ENCODE peak calls at places on chromosomes 4 and X, in five cellular contexts. T, H, K, V and C are unnamed samples.

GRCh38 chr4:6688879-6689505 is 4.7 kb upstream of the S100P start:
- DNase-seq in H (peak), V (no peak), K (peak), T (no peak), C (no peak)

GRCh38 chr4:143768007-143768591 is 67.6 kb upstream of the FREM3 start:
- DNase-seq in H (peak), V (no peak), T (no peak), K (no peak), C (no peak)

GRCh38 chr4:6465985-6466384 is 6.4 kb downstream of the PPP2R2C start:
- DNase-seq in T (no peak), H (no peak), K (no peak), V (no peak), C (no peak)

GRCh38 chr4:38368612-38369011 is 295.4 kb upstream of the KLF3 start:
- DNase-seq in V (no peak), T (no peak), H (peak), K (peak), C (no peak)

GRCh38 chr4:89929425-89930272 is 35.0 kb downstream of the MMRN1 start:
- DNase-seq in T (no peak), K (no peak), V (no peak), H (no peak), C (no peak)

GRCh38 chr4:39044364-39044946 is 12.2 kb upstream of the TMEM156 start:
- DNase-seq in T (peak), H (peak), V (peak), K (peak), C (peak)

GRCh38 chrX:44570524-44570923 is 27.9 kb upstream of the FUNDC1 start:
- DNase-seq in K (peak), V (no peak), H (peak), T (no peak), C (no peak)

GRCh38 chr4:121680571-121680970 is 16.2 kb downstream of the ANXA5 start:
- DNase-seq in K (no peak), H (no peak), T (no peak), V (no peak), C (no peak)

GRCh38 chrX:27309406-27309805 is 153.7 kb downstream of the PPP4R3C start:
- DNase-seq in H (no peak), V (no peak), T (no peak), K (no peak), C (no peak)

GRCh38 chrX:40644821-40645358 is 2.5 kb downstream of the CXorf38 start:
- DNase-seq in K (peak), H (peak), T (peak), V (no peak), C (peak)

GRCh38 chrX:150240643-150240970 is 122.5 kb upstream of the MAMLD1 start:
- DNase-seq in K (no peak), H (no peak), V (no peak), T (no peak), C (no peak)

GRCh38 chr4:174152717-174153466 is 130.6 kb downstream of the FBXO8 start:
- DNase-seq in H (no peak), K (no peak), V (no peak), T (no peak), C (no peak)

GRCh38 chrX:19735244-19735643 is 152.2 kb downstream of the SH3KBP1 start:
- DNase-seq in V (no peak), T (no peak), H (no peak), K (no peak), C (no peak)

GRCh38 chr4:182400754-182401153 is 157.6 kb downstream of the TENM3 start:
- DNase-seq in T (no peak), H (no peak), V (no peak), K (no peak), C (no peak)

GRCh38 chr4:11698846-11699590 is 270.3 kb upstream of the HS3ST1 start:
- DNase-seq in V (no peak), H (no peak), T (no peak), K (peak), C (no peak)

GRCh38 chr4:106851686-106852085 is 184.4 kb downstream of the DKK2 start:
- DNase-seq in V (no peak), T (no peak), H (no peak), K (no peak), C (no peak)

GRCh38 chr4:25013756-25014737 is 16.7 kb downstream of the LGI2 start:
- DNase-seq in K (no peak), V (no peak), H (no peak), T (no peak), C (no peak)

GRCh38 chrX:54891573-54891972 is 29.1 kb upstream of the TRO start:
- DNase-seq in V (no peak), K (peak), H (peak), T (no peak), C (no peak)

GRCh38 chr4:183658362-183659028 is 490 bp downstream of the RWDD4 start:
- DNase-seq in H (peak), T (no peak), V (peak), K (peak), C (peak)

GRCh38 chr4:3836802-3837601 is 70.8 kb downstream of the ADRA2C start:
- DNase-seq in V (no peak), K (no peak), H (peak), T (no peak), C (no peak)

GRCh38 chrX:123648028-123648810 is 84.6 kb downstream of the THOC2 start:
- DNase-seq in V (no peak), K (peak), T (peak), H (peak), C (no peak)

GRCh38 chrX:69234624-69235023 is 69.4 kb upstream of the PJA1 start:
- DNase-seq in H (no peak), T (no peak), V (no peak), K (no peak), C (no peak)

GRCh38 chr4:145828802-145829485 is 109.7 kb downstream of the ZNF827 start:
- DNase-seq in V (no peak), T (no peak), K (no peak), H (no peak), C (no peak)

GRCh38 chr4:124288706-124289486 is 423.6 kb downstream of the ANKRD50 start:
- DNase-seq in V (no peak), H (no peak), K (peak), T (no peak), C (no peak)

GRCh38 chrX:22742174-22742573 is 257.6 kb upstream of the DDX53 start:
- DNase-seq in H (peak), T (no peak), K (peak), V (no peak), C (no peak)

GRCh38 chr4:94798808-94799207 is 41.1 kb downstream of the BMPR1B start:
- DNase-seq in H (peak), K (peak), T (no peak), V (no peak), C (no peak)

GRCh38 chr4:16722386-16722785 is 176.1 kb downstream of the LDB2 start:
- DNase-seq in K (no peak), H (peak), V (no peak), T (no peak), C (no peak)

GRCh38 chrX:154349359-154349935 is 25.0 kb downstream of the FLNA start:
- DNase-seq in K (no peak), V (no peak), H (peak), T (no peak), C (no peak)

GRCh38 chr4:53346920-53347852 is 18.7 kb downstream of the SCFD2 start:
- DNase-seq in H (peak), V (no peak), T (no peak), K (peak), C (no peak)

GRCh38 chr4:142648378-142648777 is 197.7 kb downstream of the INPP4B start:
- DNase-seq in K (no peak), H (no peak), T (no peak), V (no peak), C (no peak)

GRCh38 chr4:181752516-181752915 is 490.7 kb upstream of the TENM3 start:
- DNase-seq in H (no peak), K (no peak), V (no peak), T (no peak), C (no peak)

GRCh38 chrX:108199691-108200090 is 108.1 kb downstream of the ATG4A start:
- DNase-seq in H (peak), K (peak), V (no peak), T (no peak), C (no peak)

GRCh38 chr4:173301518-173302201 is 32.5 kb downstream of the HMGB2 start:
- DNase-seq in K (peak), T (no peak), H (peak), V (no peak), C (no peak)

DNA sequence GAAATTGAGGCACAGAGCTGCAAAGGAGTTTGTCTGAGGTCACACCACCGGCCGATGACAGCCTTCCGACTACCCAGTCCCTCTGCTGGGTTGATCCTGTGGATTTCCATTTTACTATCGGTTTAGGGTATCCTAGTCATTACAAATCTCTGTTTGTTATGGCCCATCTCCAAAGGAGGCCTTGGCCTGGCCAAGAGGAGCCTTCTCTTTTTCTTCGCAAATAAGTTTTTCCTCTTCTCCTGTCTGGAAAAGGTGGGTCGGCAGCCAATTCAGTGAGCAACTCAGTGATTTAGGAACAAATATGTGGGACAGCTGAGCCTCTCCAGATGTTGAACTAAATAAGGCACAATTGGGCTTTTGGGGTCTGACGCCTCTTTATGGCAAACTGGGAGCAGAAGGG is 169.2 kb upstream of the RBPJ start:
- DNase-seq in V (no peak), H (no peak), K (peak), T (no peak), C (no peak)
- H3K27ac ChIP-seq in V (no peak), H (no peak), K (peak), T (no peak), C (no peak)

GRCh38 chr4:109657854-109658253 is 45.4 kb downstream of the CASP6 start:
- DNase-seq in V (no peak), H (no peak), K (no peak), T (no peak), C (no peak)

GRCh38 chr4:109658871-109659410 is 44.3 kb downstream of the CASP6 start:
- DNase-seq in V (no peak), K (peak), T (no peak), H (no peak), C (no peak)

GRCh38 chr4:109665783-109666455 is 37.3 kb downstream of the CASP6 start:
- DNase-seq in K (no peak), H (no peak), V (no peak), T (no peak), C (no peak)

DNA sequence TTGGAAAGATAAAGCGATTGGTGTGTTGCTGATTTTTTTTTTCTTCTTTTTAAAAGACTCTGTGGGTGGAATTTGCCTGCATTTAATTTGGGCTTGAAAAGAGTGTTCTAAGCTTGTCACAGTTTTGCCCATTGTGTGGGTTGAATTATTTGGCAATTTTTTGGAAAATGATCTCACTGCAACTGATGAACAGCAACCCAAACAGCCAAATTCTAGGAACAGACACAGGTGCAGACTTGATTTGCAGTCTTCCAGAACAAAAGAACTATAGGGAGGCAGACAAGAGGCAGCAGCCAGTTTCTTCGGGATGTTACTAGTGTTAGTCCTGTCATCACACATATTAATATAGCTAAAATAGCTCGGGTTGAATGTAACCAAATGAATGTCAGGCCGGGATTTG is 40.5 kb downstream of the CASP6 start:
- DNase-seq in V (no peak), T (no peak), K (no peak), H (no peak), C (no peak)
- H3K27ac ChIP-seq in V (no peak), T (no peak), K (no peak), H (no peak), C (no peak)

GRCh38 chr4:139314047-139314800 is 11.9 kb upstream of the NDUFC1 start:
- DNase-seq in K (no peak), T (no peak), V (no peak), H (no peak), C (no peak)

GRCh38 chr4:139316733-139317132 is 14.5 kb upstream of the NDUFC1 start:
- DNase-seq in T (no peak), V (no peak), H (no peak), K (no peak), C (no peak)

GRCh38 chr4:139315221-139315675 is 13.0 kb upstream of the NDUFC1 start:
- DNase-seq in V (peak), H (no peak), T (no peak), K (no peak), C (no peak)

GRCh38 chr4:139311909-139312308 is 9.6 kb upstream of the NDUFC1 start:
- DNase-seq in V (no peak), T (no peak), H (no peak), K (no peak), C (no peak)

DNA sequence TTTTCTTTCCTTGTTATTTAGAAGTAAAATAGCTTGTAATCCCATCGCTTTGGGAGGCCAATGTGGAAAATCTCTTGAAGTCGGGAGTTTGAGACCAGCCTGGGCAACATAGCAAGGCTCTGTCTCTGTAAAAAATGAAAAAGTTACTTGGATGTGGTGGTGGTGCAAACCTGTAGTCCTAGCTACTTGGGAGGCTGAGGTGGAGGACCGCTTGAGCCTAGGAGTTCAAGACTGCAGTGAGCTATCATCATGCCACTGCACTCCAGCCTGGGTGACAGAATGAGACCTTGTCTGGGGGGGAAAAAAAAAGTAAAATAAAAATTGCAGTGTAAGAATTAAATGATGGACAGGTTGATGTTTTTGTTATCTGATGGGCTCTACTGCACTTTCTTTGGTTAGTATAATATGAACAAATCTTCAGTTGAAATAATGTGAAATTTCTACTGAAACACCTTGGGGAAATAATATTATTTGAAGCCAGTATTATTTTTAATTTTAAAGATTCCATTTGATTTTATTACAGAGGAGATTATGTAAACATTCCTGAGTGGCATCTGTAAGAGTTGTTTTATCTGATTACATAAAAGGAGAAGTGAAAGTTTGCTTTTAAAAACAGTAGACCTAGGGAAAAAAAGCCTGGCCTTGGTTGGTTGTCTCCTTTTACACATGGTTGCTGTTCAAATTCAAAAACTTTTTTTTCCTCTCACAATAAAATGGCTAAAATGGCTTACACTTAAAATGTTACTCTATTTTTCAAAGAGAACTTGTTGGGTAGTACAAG is 10.5 kb upstream of the NDUFC1 start:
- DNase-seq in H (no peak), V (no peak), K (no peak), T (no peak), C (no peak)
- H3K27ac ChIP-seq in H (no peak), V (no peak), K (no peak), T (no peak), C (no peak)

DNA sequence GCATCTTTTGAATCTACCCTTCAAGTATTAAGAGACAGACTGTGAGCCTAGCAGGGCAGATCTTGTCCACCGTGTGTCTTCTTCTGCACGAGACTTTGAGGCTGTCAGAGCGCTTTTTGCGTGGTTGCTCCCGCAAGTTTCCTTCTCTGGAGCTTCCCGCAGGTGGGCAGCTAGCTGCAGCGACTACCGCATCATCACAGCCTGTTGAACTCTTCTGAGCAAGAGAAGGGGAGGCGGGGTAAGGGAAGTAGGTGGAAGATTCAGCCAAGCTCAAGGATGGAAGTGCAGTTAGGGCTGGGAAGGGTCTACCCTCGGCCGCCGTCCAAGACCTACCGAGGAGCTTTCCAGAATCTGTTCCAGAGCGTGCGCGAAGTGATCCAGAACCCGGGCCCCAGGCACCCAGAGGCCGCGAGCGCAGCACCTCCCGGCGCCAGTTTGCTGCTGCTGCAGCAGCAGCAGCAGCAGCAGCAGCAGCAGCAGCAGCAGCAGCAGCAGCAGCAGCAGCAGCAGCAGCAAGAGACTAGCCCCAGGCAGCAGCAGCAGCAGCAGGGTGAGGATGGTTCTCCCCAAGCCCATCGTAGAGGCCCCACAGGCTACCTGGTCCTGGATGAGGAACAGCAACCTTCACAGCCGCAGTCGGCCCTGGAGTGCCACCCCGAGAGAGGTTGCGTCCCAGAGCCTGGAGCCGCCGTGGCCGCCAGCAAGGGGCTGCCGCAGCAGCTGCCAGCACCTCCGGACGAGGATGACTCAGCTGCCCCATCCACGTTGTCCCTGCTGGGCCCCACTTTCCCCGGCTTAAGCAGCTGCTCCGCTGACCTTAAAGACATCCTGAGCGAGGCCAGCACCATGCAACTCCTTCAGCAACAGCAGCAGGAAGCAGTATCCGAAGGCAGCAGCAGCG is 1.3 kb downstream of the AR start:
- DNase-seq in T (no peak), K (peak), V (peak), H (peak), C (no peak)
- H3K27ac ChIP-seq in T (no peak), K (no peak), V (no peak), H (no peak), C (no peak)